ENCODE peak calls at places on chromosomes 11 and 22, in four cellular contexts. A is right atrium auricular region; E is CD8-positive, alpha-beta T cell; D is neuronal stem cell. K is an unnamed sample.

GRCh38 chr11:44269369-44270351 is 40.3 kb downstream of the ALX4 start:
- DNase-seq in D (no peak), A (no peak), E (no peak), K (no peak)

GRCh38 chr11:36295926-36296325 is at the start of gene PRR5L:
- DNase-seq in E (no peak), A (no peak), D (no peak), K (no peak)

GRCh38 chr11:8095356-8095755 is 14.3 kb downstream of the TUB start:
- DNase-seq in A (peak; percentile 50), E (no peak), D (no peak), K (peak; percentile 58)

GRCh38 chr11:102456381-102456780 is 3.8 kb upstream of the TMEM123 start:
- DNase-seq in A (no peak), E (no peak), D (no peak), K (no peak)

GRCh38 chr11:65415499-65416340 is 6.9 kb upstream of the NEAT1 start:
- DNase-seq in A (no peak), E (no peak), D (no peak), K (peak; percentile 49)

GRCh38 chr22:35911877-35912276 is 116.7 kb downstream of the RBFOX2 start:
- DNase-seq in D (no peak), E (no peak), A (no peak), K (no peak)

GRCh38 chr11:68213135-68213515 is at the start of gene KMT5B:
- DNase-seq in D (peak; percentile 64), A (no peak), E (peak; percentile 54), K (peak; percentile 94)

GRCh38 chr22:27113211-27114030 is 456.0 kb downstream of the MIAT start:
- DNase-seq in A (peak; percentile 95), E (no peak), D (no peak), K (no peak)

GRCh38 chr11:117950320-117950719 is 21.1 kb upstream of the TMPRSS13 start:
- DNase-seq in D (no peak), A (peak; percentile 52), E (peak; percentile 72), K (no peak)

GRCh38 chr22:46054091-46054877 is 77.3 kb upstream of the WNT7B start:
- DNase-seq in D (no peak), E (peak; percentile 33), A (no peak), K (peak; percentile 62)

GRCh38 chr11:23727821-23728220 is 769.0 kb upstream of the LUZP2 start:
- DNase-seq in E (no peak), D (no peak), A (no peak), K (no peak)

GRCh38 chr11:58927393-58928081 is 11.8 kb upstream of the GLYATL1 start:
- DNase-seq in A (no peak), E (no peak), D (peak; percentile 85), K (no peak)

GRCh38 chr11:103396237-103396636 is 287.0 kb downstream of the DYNC2H1 start:
- DNase-seq in A (no peak), D (no peak), E (no peak), K (no peak)

GRCh38 chr11:36065436-36065835 is 121.6 kb downstream of the LDLRAD3 start:
- DNase-seq in D (no peak), E (no peak), A (no peak), K (no peak)

GRCh38 chr22:45298934-45299505 is 10.7 kb upstream of the FAM118A start:
- DNase-seq in D (no peak), E (no peak), A (no peak), K (no peak)

GRCh38 chr11:126477526-126478275 is 122.2 kb downstream of the ST3GAL4 start:
- DNase-seq in D (no peak), A (no peak), E (no peak), K (no peak)

GRCh38 chr22:20552450-20552894 is 45.1 kb downstream of the MED15 start:
- DNase-seq in D (no peak), E (no peak), A (peak; percentile 94), K (peak; percentile 50)

GRCh38 chr11:21634491-21634890 is 558.4 kb upstream of the ANO5 start:
- DNase-seq in A (no peak), E (no peak), D (no peak), K (no peak)

GRCh38 chr11:23252426-23252825 is 392.2 kb upstream of the CCDC179 start:
- DNase-seq in D (no peak), A (no peak), E (no peak), K (no peak)

GRCh38 chr22:23565288-23565941 is 14.7 kb downstream of the IGLL1 start:
- DNase-seq in D (peak; percentile 31), E (no peak), A (no peak), K (peak; percentile 50)

GRCh38 chr11:40228671-40229070 is 1230.8 kb downstream of the LRRC4C start:
- DNase-seq in A (no peak), D (no peak), E (no peak), K (no peak)

GRCh38 chr11:35549787-35550186 is 24.4 kb upstream of the PAMR1 start:
- DNase-seq in A (no peak), D (peak; percentile 27), E (no peak), K (peak; percentile 56)

GRCh38 chr11:115660072-115660805 is 156.0 kb upstream of the CADM1 start:
- DNase-seq in A (no peak), E (no peak), D (no peak), K (peak; percentile 43)

GRCh38 chr22:24433868-24434471 is 6.6 kb downstream of the ADORA2A start:
- DNase-seq in E (no peak), A (no peak), D (no peak), K (peak; percentile 52)

GRCh38 chr22:37848587-37849088 is 581 bp upstream of the EIF3L start:
- DNase-seq in A (no peak), E (peak; percentile 12), D (no peak), K (no peak)

GRCh38 chr11:114302663-114303062 is 6.5 kb downstream of the NNMT start:
- DNase-seq in E (no peak), A (no peak), D (peak; percentile 20), K (no peak)

GRCh38 chr11:114298701-114299090 is 2.5 kb downstream of the NNMT start:
- DNase-seq in E (no peak), D (no peak), A (no peak), K (no peak)

GRCh38 chr11:114301927-114302326 is 5.7 kb downstream of the NNMT start:
- DNase-seq in A (no peak), E (no peak), D (no peak), K (no peak)

GRCh38 chr11:114304065-114304464 is 7.9 kb downstream of the NNMT start:
- DNase-seq in E (no peak), A (no peak), D (no peak), K (no peak)

GRCh38 chr11:114301088-114301487 is 4.9 kb downstream of the NNMT start:
- DNase-seq in A (no peak), E (no peak), D (no peak), K (no peak)
- H3K4me3 ChIP-seq in A (peak overlapping the region; percentile 21), E (no peak overlapping the region), D (no peak overlapping the region), K (peak overlapping the region; percentile 43)

GRCh38 chr11:110434952-110435779 is 5.4 kb downstream of the FDX1 start:
- DNase-seq in D (no peak), A (no peak), E (peak; percentile 23), K (no peak)

GRCh38 chr11:110431212-110432073 is 1.7 kb downstream of the FDX1 start:
- DNase-seq in D (no peak), A (no peak), E (no peak), K (no peak)

GRCh38 chr11:110430267-110431211 is 791 bp downstream of the FDX1 start:
- DNase-seq in D (peak; percentile 12), E (peak; percentile 46), A (no peak), K (no peak)

GRCh38 chr11:110433393-110434333 is 3.9 kb downstream of the FDX1 start:
- DNase-seq in E (no peak), D (no peak), A (no peak), K (no peak)

GRCh38 chr11:110432713-110433392 is 3.1 kb downstream of the FDX1 start:
- DNase-seq in D (no peak), E (no peak), A (no peak), K (no peak)
- H3K4me3 ChIP-seq in D (no peak overlapping the region), E (no peak overlapping the region), A (no peak overlapping the region), K (no peak overlapping the region)

GRCh38 chr11:27213232-27213660 is 149.8 kb downstream of the CCDC34 start:
- DNase-seq in E (no peak), A (no peak), D (peak; percentile 17), K (no peak)
- H3K4me3 ChIP-seq in E (no peak overlapping the region), A (no peak overlapping the region), D (no peak overlapping the region), K (no peak overlapping the region)

GRCh38 chr11:62536301-62536957 is 10.2 kb downstream of the AHNAK start:
- DNase-seq in D (no peak), E (no peak), A (no peak), K (no peak)

GRCh38 chr11:62539238-62539925 is 7.2 kb downstream of the AHNAK start:
- DNase-seq in A (no peak), E (peak; percentile 65), D (no peak), K (peak; percentile 81)

GRCh38 chr11:62535802-62536201 is 10.8 kb downstream of the AHNAK start:
- DNase-seq in A (no peak), D (no peak), E (no peak), K (peak; percentile 63)

GRCh38 chr11:62540804-62541671 is 5.6 kb downstream of the AHNAK start:
- DNase-seq in A (no peak), D (no peak), E (peak; percentile 19), K (no peak)

GRCh38 chr11:62538470-62539237 is 8.0 kb downstream of the AHNAK start:
- DNase-seq in D (no peak), A (no peak), E (no peak), K (no peak)
- H3K4me3 ChIP-seq in D (no peak overlapping the region), A (peak overlapping the region; percentile 18), E (no peak overlapping the region), K (peak overlapping the region; percentile 19)

GRCh38 chr11:2375964-2376551 is 1.1 kb upstream of the CD81 start:
- DNase-seq in E (no peak), A (no peak), D (no peak), K (no peak)
- H3K4me3 ChIP-seq in E (no peak overlapping the region), A (no peak overlapping the region), D (no peak overlapping the region), K (no peak overlapping the region)

GRCh38 chr11:13207270-13207664 is 70.3 kb upstream of the BMAL1 start:
- DNase-seq in A (no peak), D (no peak), E (no peak), K (no peak)
- H3K4me3 ChIP-seq in A (no peak overlapping the region), D (no peak overlapping the region), E (no peak overlapping the region), K (peak overlapping the region; percentile 49)

GRCh38 chr22:39935116-39935515 is 25.1 kb upstream of the TMA7B start:
- DNase-seq in E (no peak), D (no peak), A (no peak), K (no peak)

GRCh38 chr22:39932918-39933649 is 27.1 kb upstream of the TMA7B start:
- DNase-seq in A (no peak), D (peak; percentile 69), E (peak; percentile 64), K (no peak)

GRCh38 chr22:39932166-39932565 is 28.0 kb upstream of the TMA7B start:
- DNase-seq in D (no peak), A (no peak), E (no peak), K (no peak)

GRCh38 chr22:39935622-39936021 is 24.6 kb upstream of the TMA7B start:
- DNase-seq in D (no peak), E (no peak), A (no peak), K (no peak)

GRCh38 chr22:39933741-39934140 is 26.5 kb upstream of the TMA7B start:
- DNase-seq in E (no peak), A (no peak), D (no peak), K (no peak)
- H3K4me3 ChIP-seq in E (peak overlapping the region; percentile 35), A (no peak overlapping the region), D (no peak overlapping the region), K (no peak overlapping the region)

K was measured in upper lobe of left lung.